ENCODE peak calls at places on chromosome 9, in five cellular contexts. G is transverse colon; O is AG20443; L is Ammon's horn; Z is activated T-cell treated with anti-CD3 and anti-CD28 coated beads, Interleukin-2, amount 50 U/mL, for 24 hours. N is an unnamed sample.

GRCh38 chr9:15219511-15219910 is 87.5 kb downstream of the TTC39B start:
- DNase-seq in O (no peak), Z (no peak), L (no peak), G (no peak), N (no peak)

GRCh38 chr9:113957778-113958430 is 81.8 kb downstream of the ZNF618 start:
- DNase-seq in O (peak), Z (no peak), G (peak), L (no peak), N (no peak)

GRCh38 chr9:106885451-106885850 is 22.5 kb downstream of the ZNF462 start:
- DNase-seq in Z (no peak), G (no peak), O (peak), L (no peak), N (no peak)

GRCh38 chr9:137878146-137878941 is 762 bp downstream of the CACNA1B start:
- DNase-seq in L (peak), O (peak), G (no peak), Z (peak), N (peak)

GRCh38 chr9:108182950-108183381 is 672.8 kb downstream of the ACTL7B start:
- DNase-seq in Z (no peak), L (no peak), O (peak), G (no peak), N (no peak)

GRCh38 chr9:70746316-70746715 is 331.9 kb upstream of the KLF9 start:
- DNase-seq in Z (no peak), O (no peak), L (no peak), G (no peak), N (no peak)

GRCh38 chr9:6703898-6704639 is 53.7 kb upstream of the KDM4C start:
- DNase-seq in L (peak), G (peak), O (peak), Z (peak), N (peak)

GRCh38 chr9:20382460-20383071 is 239.7 kb downstream of the MLLT3 start:
- DNase-seq in G (no peak), Z (no peak), O (no peak), L (peak), N (no peak)

GRCh38 chr9:128099932-128100491 is 27.5 kb downstream of the PTGES2 start:
- DNase-seq in Z (no peak), L (no peak), O (no peak), G (no peak), N (peak)

GRCh38 chr9:7489018-7489417 is 310.6 kb downstream of the DMAC1 start:
- DNase-seq in O (no peak), Z (no peak), G (peak), L (no peak), N (no peak)

GRCh38 chr9:111799506-111799905 is 4.8 kb upstream of the SHOC1 start:
- DNase-seq in L (no peak), O (no peak), G (no peak), Z (no peak), N (no peak)

GRCh38 chr9:6902423-6902822 is 144.7 kb downstream of the KDM4C start:
- DNase-seq in L (no peak), Z (no peak), O (peak), G (no peak), N (no peak)

GRCh38 chr9:2568689-2569088 is 52.9 kb upstream of the VLDLR start:
- DNase-seq in O (no peak), G (no peak), Z (no peak), L (no peak), N (no peak)

GRCh38 chr9:126844085-126844484 is 16.4 kb upstream of the ZBTB34 start:
- DNase-seq in G (no peak), O (peak), Z (no peak), L (no peak), N (peak)

GRCh38 chr9:98882569-98882923 is 61.2 kb upstream of the COL15A1 start:
- DNase-seq in G (no peak), L (no peak), O (no peak), Z (no peak), N (no peak)

GRCh38 chr9:83006378-83006777 is 56.6 kb downstream of the RASEF start:
- DNase-seq in O (no peak), L (no peak), G (no peak), Z (no peak), N (no peak)

GRCh38 chr9:112010537-112010936 is 113.9 kb downstream of the UGCG start:
- DNase-seq in G (no peak), O (no peak), L (no peak), Z (no peak), N (no peak)

GRCh38 chr9:111148994-111149759 is 110.9 kb upstream of the LPAR1 start:
- DNase-seq in G (no peak), L (no peak), O (no peak), Z (no peak), N (no peak)

GRCh38 chr9:137811283-137811870 is 66.2 kb upstream of the CACNA1B start:
- DNase-seq in O (peak), L (no peak), Z (no peak), G (no peak), N (no peak)

GRCh38 chr9:129352157-129352870 is 174.3 kb upstream of the IER5L start:
- DNase-seq in L (no peak), G (no peak), Z (peak), O (peak), N (no peak)

N was measured in midbrain.